ENCODE peak calls at places on chromosome 21, in seven cellular contexts. M is brain microvascular endothelial cell, W is body of pancreas, P is HL-60, S is psoas muscle, Z is cardiac muscle cell, F is upper lobe of right lung. I is an unnamed sample.
A peak's percentile ranks its signal among the peaks of the same experiment; 100 is the strongest.

GRCh38 chr21:42413500-42413899 is 9.8 kb downstream of the UBASH3A start:
- DNase-seq in M (no peak), S (no peak), W (no peak), P (no peak), F (peak; percentile 27), Z (no peak), I (no peak)

GRCh38 chr21:39004776-39005605 is 178.3 kb downstream of the PSMG1 start:
- DNase-seq in Z (no peak), F (peak; percentile 76), W (peak; percentile 61), M (no peak), P (peak; percentile 72), S (peak; percentile 67), I (no peak)

GRCh38 chr21:42219606-42220137 is 732 bp downstream of the ABCG1 start:
- DNase-seq in Z (peak; percentile 30), P (peak; percentile 23), W (no peak), M (no peak), S (peak; percentile 66), F (peak; percentile 78), I (no peak)

GRCh38 chr21:32475162-32475812 is 62.8 kb downstream of the EVA1C start:
- DNase-seq in Z (no peak), F (no peak), P (no peak), W (no peak), M (peak; percentile 73), S (no peak), I (no peak)

GRCh38 chr21:19900149-19900548 is 1098.1 kb upstream of the NCAM2 start:
- DNase-seq in M (no peak), S (no peak), Z (no peak), W (no peak), F (no peak), P (no peak), I (no peak)

GRCh38 chr21:27134513-27134912 is 167.6 kb upstream of the ADAMTS5 start:
- DNase-seq in S (no peak), P (no peak), F (no peak), W (no peak), M (no peak), Z (no peak), I (peak; percentile 66)

GRCh38 chr21:42672699-42673458 is 19.5 kb downstream of the PDE9A start:
- DNase-seq in W (no peak), Z (peak; percentile 47), F (no peak), P (no peak), S (no peak), M (peak; percentile 39), I (peak; percentile 94)

GRCh38 chr21:28133116-28133515 is 859.6 kb downstream of the LTN1 start:
- DNase-seq in P (no peak), W (no peak), S (no peak), M (no peak), Z (no peak), F (no peak), I (no peak)

GRCh38 chr21:43354016-43354420 is 72.9 kb downstream of the SIK1 start:
- DNase-seq in P (no peak), S (no peak), F (no peak), M (no peak), Z (no peak), W (no peak), I (no peak)

GRCh38 chr21:26587621-26588260 is 14.7 kb upstream of the CYYR1 start:
- DNase-seq in W (no peak), F (no peak), M (peak; percentile 43), S (no peak), Z (no peak), P (no peak), I (no peak)

GRCh38 chr21:31444061-31444460 is 100.0 kb upstream of the TIAM1 start:
- DNase-seq in M (no peak), S (no peak), W (peak; percentile 14), P (no peak), Z (no peak), F (no peak), I (no peak)

GRCh38 chr21:41879190-41879998 is at the start of gene PRDM15:
- DNase-seq in W (peak; percentile 83), Z (peak; percentile 90), F (peak; percentile 92), M (peak; percentile 65), P (peak; percentile 80), S (peak; percentile 91), I (peak; percentile 75)

GRCh38 chr21:27803571-27803970 is 836.7 kb upstream of the ADAMTS5 start:
- DNase-seq in F (no peak), S (no peak), Z (no peak), M (no peak), W (no peak), P (no peak), I (no peak)

GRCh38 chr21:42578761-42579415 is 65.2 kb downstream of the SLC37A1 start:
- DNase-seq in F (peak; percentile 65), Z (no peak), S (peak; percentile 28), P (no peak), M (no peak), W (no peak), I (no peak)

DNA sequence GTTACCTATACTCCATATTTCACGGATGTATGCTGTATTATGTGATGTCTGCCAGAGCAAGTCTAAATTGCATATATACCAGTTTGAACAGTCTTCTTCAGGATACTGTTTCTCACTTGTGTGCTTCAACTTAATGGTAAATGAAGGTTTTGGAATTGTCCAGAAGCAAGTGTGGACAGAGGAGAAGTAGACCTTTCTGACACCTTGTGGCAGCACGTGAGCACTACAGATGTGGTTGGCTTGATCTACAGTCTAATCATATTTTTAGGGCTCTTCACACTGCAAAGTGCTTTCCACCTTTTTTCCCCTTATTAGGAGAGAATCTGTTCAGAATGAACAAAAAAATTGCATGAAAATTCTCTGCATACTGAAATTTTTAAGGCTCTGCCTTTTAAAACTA is 10.9 kb downstream of the MORC3 start:
- DNase-seq in F (no peak), W (peak; percentile 62), S (no peak), P (peak; percentile 50), M (peak; percentile 38), Z (peak; percentile 71), I (peak; percentile 51)
- H3K27ac ChIP-seq in F (no peak overlapping the region), W (no peak overlapping the region), S (peak overlapping the region; percentile 39), P (no peak overlapping the region), M (no peak overlapping the region), Z (no peak overlapping the region), I (no peak overlapping the region)

DNA sequence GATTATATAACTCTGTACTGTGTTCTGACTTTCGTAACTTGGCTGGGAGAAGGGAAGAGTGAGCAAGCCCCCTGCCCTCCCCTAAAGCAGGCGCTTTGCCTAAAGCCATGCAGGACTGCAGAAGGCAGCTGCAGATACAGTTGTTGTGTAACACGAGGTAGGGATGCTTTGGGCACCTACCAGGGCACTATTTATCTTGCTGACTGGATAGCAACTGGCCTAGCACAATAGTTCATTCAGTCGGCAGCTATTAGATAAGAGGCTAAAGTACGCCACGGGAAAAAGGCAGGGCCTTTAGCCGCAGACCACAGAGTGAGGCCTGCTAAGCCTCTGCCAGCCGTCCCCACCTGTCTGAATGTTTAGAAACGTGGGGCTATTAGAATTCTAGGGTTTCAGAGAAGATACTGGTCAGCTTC is 80.9 kb downstream of the TTC3 start:
- DNase-seq in P (no peak), W (peak; percentile 50), F (no peak), S (peak; percentile 58), Z (no peak), M (no peak), I (peak; percentile 94)
- H3K27ac ChIP-seq in P (no peak overlapping the region), W (peak overlapping the region; percentile 68), F (peak overlapping the region; percentile 67), S (peak overlapping the region; percentile 82), Z (peak overlapping the region; percentile 22), M (no peak overlapping the region), I (peak overlapping the region; percentile 76)

GRCh38 chr21:16837319-16837718 is 675.5 kb upstream of the CXADR start:
- DNase-seq in P (no peak), Z (no peak), M (no peak), S (no peak), W (no peak), F (no peak), I (no peak)
- H3K27ac ChIP-seq in P (no peak overlapping the region), Z (no peak overlapping the region), M (no peak overlapping the region), S (no peak overlapping the region), W (no peak overlapping the region), F (no peak overlapping the region), I (no peak overlapping the region)

DNA sequence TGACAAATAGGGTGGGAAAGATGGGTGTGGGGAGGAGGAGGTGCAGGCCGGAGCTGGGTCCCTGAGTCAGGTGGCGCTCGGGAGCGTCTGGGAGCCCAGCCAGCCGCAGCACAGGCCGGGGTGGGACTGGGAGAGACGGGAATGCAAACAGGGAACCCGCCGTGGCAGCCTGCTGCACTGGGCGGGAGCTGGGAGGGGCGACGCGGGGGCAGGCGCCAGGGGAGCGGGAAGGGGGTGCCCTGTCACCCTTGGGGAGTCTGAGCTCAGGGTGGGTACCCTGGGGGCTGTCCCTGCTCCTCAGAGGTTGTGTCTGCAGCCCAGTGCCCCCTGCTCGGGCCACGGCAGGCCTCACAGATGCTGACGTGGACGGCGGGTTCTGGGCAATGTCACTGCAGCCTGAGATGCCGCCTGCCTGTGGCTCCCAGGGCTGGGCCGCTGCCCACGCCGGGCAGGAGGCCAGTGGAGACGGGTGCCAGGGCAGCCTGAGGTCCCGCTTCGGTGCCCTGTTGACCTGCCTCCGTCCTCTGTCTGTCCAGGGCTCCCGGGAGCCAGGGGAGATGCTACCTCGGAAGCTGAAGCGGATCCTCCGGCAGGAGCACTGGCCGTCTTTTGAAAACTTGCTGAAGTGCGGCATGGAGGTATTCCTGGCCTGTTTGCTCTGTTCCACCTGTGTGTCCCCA is 16.6 kb upstream of the LRRC3 start:
- DNase-seq in M (no peak), P (no peak), S (peak; percentile 41), W (peak; percentile 44), Z (no peak), F (peak; percentile 74), I (no peak)
- H3K27ac ChIP-seq in M (no peak overlapping the region), P (no peak overlapping the region), S (no peak overlapping the region), W (no peak overlapping the region), Z (no peak overlapping the region), F (no peak overlapping the region), I (no peak overlapping the region)

GRCh38 chr21:46287541-46287940 is 1.4 kb downstream of the YBEY start:
- DNase-seq in Z (no peak), S (no peak), W (no peak), M (no peak), P (no peak), F (no peak), I (no peak)
- H3K27ac ChIP-seq in Z (no peak overlapping the region), S (no peak overlapping the region), W (no peak overlapping the region), M (no peak overlapping the region), P (no peak overlapping the region), F (no peak overlapping the region), I (no peak overlapping the region)

GRCh38 chr21:29174607-29175013 is 44.2 kb downstream of the MAP3K7CL start:
- DNase-seq in P (no peak), F (no peak), W (no peak), M (no peak), Z (no peak), S (no peak), I (no peak)
- H3K27ac ChIP-seq in P (no peak overlapping the region), F (no peak overlapping the region), W (no peak overlapping the region), M (peak overlapping the region; percentile 83), Z (no peak overlapping the region), S (peak overlapping the region; percentile 7), I (no peak overlapping the region)

GRCh38 chr21:34200288-34200905 is 127.0 kb downstream of the MRPS6 start:
- DNase-seq in P (peak; percentile 84), S (peak; percentile 63), Z (no peak), W (peak; percentile 38), F (no peak), M (no peak), I (no peak)
- H3K27ac ChIP-seq in P (peak overlapping the region; percentile 87), S (no peak overlapping the region), Z (peak overlapping the region; percentile 94), W (no peak overlapping the region), F (no peak overlapping the region), M (no peak overlapping the region), I (no peak overlapping the region)

I was measured in SJCRH30.